ENCODE peak calls at places on chromosomes 6 and 20, in four cellular contexts. One of them, this sample, is unnamed.

GRCh38 chr20:10306440-10307358 is 88.1 kb downstream of the SNAP25 start:
- DNase-seq in GM23338: no peak
- DNase-seq in colonic mucosa: no peak
- DNase-seq in fibroblast of mammary gland: peak; percentile 76
- DNase-seq in this sample: peak; percentile 88

GRCh38 chr20:23235173-23236027 is 115.2 kb upstream of the NXT1 start:
- DNase-seq in GM23338: peak; percentile 80
- DNase-seq in colonic mucosa: peak; percentile 61
- DNase-seq in fibroblast of mammary gland: peak; percentile 74
- DNase-seq in this sample: peak; percentile 52

GRCh38 chr6:143368426-143368825 is 82.1 kb downstream of the ADAT2 start:
- DNase-seq in GM23338: no peak
- DNase-seq in colonic mucosa: no peak
- DNase-seq in fibroblast of mammary gland: peak; percentile 81
- DNase-seq in this sample: peak; percentile 47

GRCh38 chr6:107645740-107646139 is 155.8 kb downstream of the SOBP start:
- DNase-seq in GM23338: no peak
- DNase-seq in colonic mucosa: no peak
- DNase-seq in fibroblast of mammary gland: no peak
- DNase-seq in this sample: no peak

GRCh38 chr6:63440594-63440993 is 120.8 kb upstream of the LGSN start:
- DNase-seq in GM23338: no peak
- DNase-seq in colonic mucosa: no peak
- DNase-seq in fibroblast of mammary gland: no peak
- DNase-seq in this sample: no peak

GRCh38 chr20:24445510-24446170 is 23.8 kb upstream of the SYNDIG1 start:
- DNase-seq in GM23338: peak; percentile 44
- DNase-seq in colonic mucosa: no peak
- DNase-seq in fibroblast of mammary gland: no peak
- DNase-seq in this sample: no peak

GRCh38 chr6:16140607-16141006 is 11.7 kb downstream of the MYLIP start:
- DNase-seq in GM23338: no peak
- DNase-seq in colonic mucosa: no peak
- DNase-seq in fibroblast of mammary gland: no peak
- DNase-seq in this sample: no peak

GRCh38 chr6:51342393-51342792 is 523.7 kb downstream of the TFAP2B start:
- DNase-seq in GM23338: no peak
- DNase-seq in colonic mucosa: no peak
- DNase-seq in fibroblast of mammary gland: no peak
- DNase-seq in this sample: no peak

GRCh38 chr6:167119680-167120556 is 3.0 kb upstream of the CCR6 start:
- DNase-seq in GM23338: no peak
- DNase-seq in colonic mucosa: peak; percentile 70
- DNase-seq in fibroblast of mammary gland: no peak
- DNase-seq in this sample: no peak

GRCh38 chr6:102746941-102747340 is 1353.4 kb downstream of the GRIK2 start:
- DNase-seq in GM23338: no peak
- DNase-seq in colonic mucosa: no peak
- DNase-seq in fibroblast of mammary gland: no peak
- DNase-seq in this sample: no peak

GRCh38 chr6:36830577-36830976 is 8.7 kb downstream of the CPNE5 start:
- DNase-seq in GM23338: no peak
- DNase-seq in colonic mucosa: no peak
- DNase-seq in fibroblast of mammary gland: no peak
- DNase-seq in this sample: no peak

GRCh38 chr6:36443951-36444428 is 1.2 kb downstream of the KCTD20 start:
- DNase-seq in GM23338: peak; percentile 79
- DNase-seq in colonic mucosa: peak; percentile 39
- DNase-seq in fibroblast of mammary gland: no peak
- DNase-seq in this sample: peak; percentile 38

GRCh38 chr6:52992980-52993379 is 2.1 kb downstream of the GSTA4 start:
- DNase-seq in GM23338: no peak
- DNase-seq in colonic mucosa: no peak
- DNase-seq in fibroblast of mammary gland: peak; percentile 83
- DNase-seq in this sample: peak; percentile 47

GRCh38 chr6:5457983-5458683 is 196.8 kb downstream of the FARS2 start:
- DNase-seq in GM23338: no peak
- DNase-seq in colonic mucosa: no peak
- DNase-seq in fibroblast of mammary gland: no peak
- DNase-seq in this sample: no peak

GRCh38 chr6:131733376-131734016 is 22.7 kb upstream of the CTAGE9 start:
- DNase-seq in GM23338: no peak
- DNase-seq in colonic mucosa: no peak
- DNase-seq in fibroblast of mammary gland: peak; percentile 93
- DNase-seq in this sample: peak; percentile 96

GRCh38 chr6:139287868-139288267 is 3.9 kb downstream of the TXLNB start:
- DNase-seq in GM23338: no peak
- DNase-seq in colonic mucosa: no peak
- DNase-seq in fibroblast of mammary gland: no peak
- DNase-seq in this sample: no peak

GRCh38 chr6:169168302-169168630 is 85.4 kb downstream of the THBS2 start:
- DNase-seq in GM23338: no peak
- DNase-seq in colonic mucosa: no peak
- DNase-seq in fibroblast of mammary gland: no peak
- DNase-seq in this sample: no peak

GRCh38 chr6:35016417-35017221 is 124.5 kb downstream of the TCP11 start:
- DNase-seq in GM23338: no peak
- DNase-seq in colonic mucosa: no peak
- DNase-seq in fibroblast of mammary gland: peak; percentile 72
- DNase-seq in this sample: peak; percentile 75

GRCh38 chr6:16206595-16207037 is 31.8 kb upstream of the GMPR start:
- DNase-seq in GM23338: peak; percentile 83
- DNase-seq in colonic mucosa: peak; percentile 66
- DNase-seq in fibroblast of mammary gland: peak; percentile 86
- DNase-seq in this sample: peak; percentile 91

GRCh38 chr6:1321715-1322114 is 9.8 kb downstream of the FOXQ1 start:
- DNase-seq in GM23338: no peak
- DNase-seq in colonic mucosa: no peak
- DNase-seq in fibroblast of mammary gland: peak; percentile 74
- DNase-seq in this sample: no peak

GRCh38 chr20:25295386-25296093 is 47.7 kb downstream of the PYGB start:
- DNase-seq in GM23338: peak; percentile 41
- DNase-seq in colonic mucosa: no peak
- DNase-seq in fibroblast of mammary gland: no peak
- DNase-seq in this sample: no peak

GRCh38 chr6:107128175-107128574 is 12.9 kb upstream of the BEND3 start:
- DNase-seq in GM23338: no peak
- DNase-seq in colonic mucosa: no peak
- DNase-seq in fibroblast of mammary gland: peak; percentile 32
- DNase-seq in this sample: no peak

GRCh38 chr6:142265476-142265875 is 36.3 kb upstream of the ADGRG6 start:
- DNase-seq in GM23338: no peak
- DNase-seq in colonic mucosa: no peak
- DNase-seq in fibroblast of mammary gland: no peak
- DNase-seq in this sample: no peak

GRCh38 chr6:56663344-56663743 is 20.7 kb upstream of the DST start:
- DNase-seq in GM23338: no peak
- DNase-seq in colonic mucosa: peak; percentile 63
- DNase-seq in fibroblast of mammary gland: peak; percentile 35
- DNase-seq in this sample: no peak

GRCh38 chr6:72967329-72967728 is 258.0 kb downstream of the KHDC1L start:
- DNase-seq in GM23338: no peak
- DNase-seq in colonic mucosa: no peak
- DNase-seq in fibroblast of mammary gland: no peak
- DNase-seq in this sample: no peak

GRCh38 chr20:54221996-54222890 is 14.4 kb downstream of the PFDN4 start:
- DNase-seq in GM23338: no peak
- DNase-seq in colonic mucosa: no peak
- DNase-seq in fibroblast of mammary gland: no peak
- DNase-seq in this sample: no peak

GRCh38 chr6:54846243-54846856 is at the start of gene FAM83B:
- DNase-seq in GM23338: peak; percentile 82
- DNase-seq in colonic mucosa: peak; percentile 88
- DNase-seq in fibroblast of mammary gland: no peak
- DNase-seq in this sample: no peak

GRCh38 chr6:137341721-137342195 is 122.6 kb upstream of the IFNGR1 start:
- DNase-seq in GM23338: peak; percentile 50
- DNase-seq in colonic mucosa: peak; percentile 38
- DNase-seq in fibroblast of mammary gland: peak; percentile 74
- DNase-seq in this sample: no peak

GRCh38 chr20:11001767-11002540 is 328.2 kb upstream of the JAG1 start:
- DNase-seq in GM23338: no peak
- DNase-seq in colonic mucosa: no peak
- DNase-seq in fibroblast of mammary gland: peak; percentile 63
- DNase-seq in this sample: peak; percentile 75

GRCh38 chr6:137351890-137352289 is 132.7 kb upstream of the IFNGR1 start:
- DNase-seq in GM23338: no peak
- DNase-seq in colonic mucosa: no peak
- DNase-seq in fibroblast of mammary gland: peak; percentile 43
- DNase-seq in this sample: peak; percentile 30

GRCh38 chr6:135067891-135068290 is 13.3 kb upstream of the HBS1L start:
- DNase-seq in GM23338: no peak
- DNase-seq in colonic mucosa: no peak
- DNase-seq in fibroblast of mammary gland: no peak
- DNase-seq in this sample: no peak

GRCh38 chr20:753897-754635 is 14.2 kb downstream of the SLC52A3 start:
- DNase-seq in GM23338: peak; percentile 25
- DNase-seq in colonic mucosa: no peak
- DNase-seq in fibroblast of mammary gland: no peak
- DNase-seq in this sample: no peak
- TF ChIP-seq CTCF in GM23338: no peak
- TF ChIP-seq CTCF in colonic mucosa: no peak
- TF ChIP-seq CTCF in fibroblast of mammary gland: no peak
- TF ChIP-seq CTCF in this sample: no peak

GRCh38 chr6:127365874-127366273 is 22.5 kb upstream of the ECHDC1 start:
- DNase-seq in GM23338: no peak
- DNase-seq in colonic mucosa: no peak
- DNase-seq in fibroblast of mammary gland: no peak
- DNase-seq in this sample: no peak

GRCh38 chr6:127366281-127367022 is 23.0 kb upstream of the ECHDC1 start:
- DNase-seq in GM23338: peak; percentile 47
- DNase-seq in colonic mucosa: no peak
- DNase-seq in fibroblast of mammary gland: peak; percentile 95
- DNase-seq in this sample: peak; percentile 91

DNA sequence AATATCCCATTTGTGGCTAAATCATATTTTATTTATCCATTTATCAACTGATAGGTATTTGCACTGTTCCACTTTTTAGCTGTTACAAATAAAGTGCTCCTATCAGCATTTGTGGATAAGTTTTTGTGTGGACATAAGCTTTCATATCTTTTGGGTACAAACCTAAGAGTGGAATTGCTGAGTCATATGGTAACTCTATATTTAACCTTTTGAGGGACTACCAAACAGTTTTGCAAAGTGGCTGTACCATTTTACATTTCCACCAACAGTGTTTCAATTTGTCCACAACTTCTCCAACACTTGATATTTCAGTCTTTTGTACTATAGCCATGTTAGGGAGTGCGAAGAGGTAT is 23.6 kb upstream of the ECHDC1 start:
- DNase-seq in GM23338: no peak
- DNase-seq in colonic mucosa: no peak
- DNase-seq in fibroblast of mammary gland: no peak
- DNase-seq in this sample: peak; percentile 7
- H3K4me3 ChIP-seq in GM23338: no peak overlapping the region
- H3K4me3 ChIP-seq in colonic mucosa: no peak overlapping the region
- H3K4me3 ChIP-seq in fibroblast of mammary gland: no peak overlapping the region
- H3K4me3 ChIP-seq in this sample: no peak overlapping the region

GRCh38 chr20:35151739-35152138 is 4.6 kb upstream of the EDEM2 start:
- DNase-seq in GM23338: no peak
- DNase-seq in colonic mucosa: no peak
- DNase-seq in fibroblast of mammary gland: peak; percentile 90
- DNase-seq in this sample: no peak

GRCh38 chr20:35146922-35147574 is at the start of gene EDEM2:
- DNase-seq in GM23338: peak; percentile 96
- DNase-seq in colonic mucosa: peak; percentile 96
- DNase-seq in fibroblast of mammary gland: peak; percentile 95
- DNase-seq in this sample: peak; percentile 96

GRCh38 chr20:35145141-35145564 is 2.0 kb downstream of the EDEM2 start:
- DNase-seq in GM23338: peak; percentile 75
- DNase-seq in colonic mucosa: peak; percentile 24
- DNase-seq in fibroblast of mammary gland: peak; percentile 66
- DNase-seq in this sample: peak; percentile 56

GRCh38 chr20:35144694-35145093 is 2.4 kb downstream of the EDEM2 start:
- DNase-seq in GM23338: no peak
- DNase-seq in colonic mucosa: peak; percentile 27
- DNase-seq in fibroblast of mammary gland: no peak
- DNase-seq in this sample: no peak

GRCh38 chr20:35146299-35146921 is 726 bp downstream of the EDEM2 start:
- DNase-seq in GM23338: peak; percentile 75
- DNase-seq in colonic mucosa: peak; percentile 57
- DNase-seq in fibroblast of mammary gland: peak; percentile 19
- DNase-seq in this sample: peak; percentile 5
- TF ChIP-seq CTCF in GM23338: no peak
- TF ChIP-seq CTCF in colonic mucosa: no peak
- TF ChIP-seq CTCF in fibroblast of mammary gland: no peak
- TF ChIP-seq CTCF in this sample: no peak

DNA sequence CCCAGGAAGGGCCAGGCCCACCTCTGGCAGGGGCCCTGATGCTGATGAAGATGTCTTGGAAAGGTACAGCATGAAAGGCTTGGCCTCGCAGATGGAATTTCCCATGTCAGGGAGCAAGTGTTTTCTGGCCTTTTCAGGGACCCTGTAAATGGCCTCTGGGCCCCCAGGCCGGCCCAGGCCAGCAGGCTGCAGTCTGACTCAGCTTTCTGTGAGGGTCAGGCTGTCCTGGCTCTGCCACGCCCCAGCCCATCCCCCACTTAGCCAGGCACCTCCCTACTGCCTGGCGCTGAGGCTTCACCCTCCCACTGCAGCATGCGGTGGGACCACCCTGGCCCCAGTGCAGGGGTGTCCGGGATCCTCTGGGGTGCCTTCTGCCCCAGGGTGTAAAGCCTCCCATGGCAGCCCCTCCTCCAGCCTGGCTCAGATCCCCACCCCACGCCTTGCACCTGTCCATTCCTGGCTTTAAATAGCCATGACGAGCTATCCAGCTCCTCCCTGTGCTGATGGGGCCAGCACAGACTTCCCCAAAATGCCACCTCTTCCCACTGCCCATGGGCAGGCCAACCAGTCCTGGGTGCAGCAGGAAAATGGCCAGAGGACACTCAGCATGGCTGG is 35.6 kb upstream of the GATA5 start:
- DNase-seq in GM23338: no peak
- DNase-seq in colonic mucosa: no peak
- DNase-seq in fibroblast of mammary gland: no peak
- DNase-seq in this sample: no peak
- H3K4me3 ChIP-seq in GM23338: no peak overlapping the region
- H3K4me3 ChIP-seq in colonic mucosa: no peak overlapping the region
- H3K4me3 ChIP-seq in fibroblast of mammary gland: no peak overlapping the region
- H3K4me3 ChIP-seq in this sample: no peak overlapping the region

GRCh38 chr6:104400844-104401243 is 458.9 kb downstream of the HACE1 start:
- DNase-seq in GM23338: peak; percentile 18
- DNase-seq in colonic mucosa: no peak
- DNase-seq in fibroblast of mammary gland: no peak
- DNase-seq in this sample: no peak
- TF ChIP-seq CTCF in GM23338: no peak
- TF ChIP-seq CTCF in colonic mucosa: no peak
- TF ChIP-seq CTCF in fibroblast of mammary gland: no peak
- TF ChIP-seq CTCF in this sample: no peak

This sample was measured in astrocyte of the spinal cord.